ENCODE peak calls at places on chromosome 15, in five cellular contexts. J is HCT116, V is A549, C is GM12878, P is HepG2. Q is an unnamed sample.
A peak's percentile ranks its signal among the peaks of the same experiment; 100 is the strongest.

GRCh38 chr15:38885477-38885952 is 320.9 kb upstream of the RASGRP1 start:
- DNase-seq in P (no peak), J (no peak), V (peak; percentile 70), C (no peak), Q (no peak)

GRCh38 chr15:64858136-64858535 is 16.4 kb downstream of the PLEKHO2 start:
- DNase-seq in P (no peak), J (no peak), V (no peak), C (no peak), Q (peak; percentile 49)

GRCh38 chr15:82624008-82624407 is 23.2 kb downstream of the CPEB1 start:
- DNase-seq in V (no peak), P (no peak), J (no peak), C (no peak), Q (no peak)

GRCh38 chr15:74790080-74790916 is 8.4 kb downstream of the CSK start:
- DNase-seq in V (no peak), J (no peak), P (no peak), C (no peak), Q (peak; percentile 94)

GRCh38 chr15:44713006-44713966 is 2.0 kb downstream of the B2M start:
- DNase-seq in C (no peak), P (peak; percentile 27), J (no peak), V (peak; percentile 60), Q (peak; percentile 52)

GRCh38 chr15:63363292-63363691 is 18.4 kb downstream of the CA12 start:
- DNase-seq in C (no peak), J (no peak), P (no peak), V (no peak), Q (no peak)

GRCh38 chr15:63156708-63157065 is 590 bp downstream of the RPS27L start:
- DNase-seq in J (no peak), C (no peak), V (peak; percentile 44), P (peak; percentile 25), Q (peak; percentile 58)

GRCh38 chr15:85296615-85297402 is 83.6 kb upstream of the AKAP13 start:
- DNase-seq in P (peak; percentile 75), V (peak; percentile 86), J (peak; percentile 77), C (peak; percentile 68), Q (peak; percentile 86)

GRCh38 chr15:90234519-90234988 is 545 bp downstream of the GDPGP1 start:
- DNase-seq in P (peak; percentile 24), V (no peak), J (no peak), C (no peak), Q (no peak)

GRCh38 chr15:63019539-63020109 is 22.9 kb upstream of the TPM1 start:
- DNase-seq in V (peak; percentile 85), P (peak; percentile 50), J (peak; percentile 78), C (no peak), Q (no peak)

GRCh38 chr15:40410476-40410875 is 4.9 kb downstream of the IVD start:
- DNase-seq in C (no peak), J (no peak), P (no peak), V (no peak), Q (no peak)

GRCh38 chr15:75508741-75509532 is 57.4 kb upstream of the SIN3A start:
- DNase-seq in C (no peak), J (peak; percentile 32), V (peak; percentile 70), P (peak; percentile 23), Q (peak; percentile 57)

GRCh38 chr15:72340366-72340765 is 20.4 kb upstream of the CELF6 start:
- DNase-seq in V (peak; percentile 23), J (no peak), C (no peak), P (no peak), Q (no peak)

GRCh38 chr15:31477851-31478250 is 151.2 kb downstream of the KLF13 start:
- DNase-seq in P (no peak), J (no peak), V (no peak), C (no peak), Q (no peak)

GRCh38 chr15:90957791-90958190 is 3.1 kb downstream of the RCCD1 start:
- DNase-seq in C (no peak), J (no peak), P (no peak), V (no peak), Q (no peak)

GRCh38 chr15:69855601-69856000 is 242.1 kb downstream of the TLE3 start:
- DNase-seq in P (no peak), V (no peak), C (no peak), J (no peak), Q (peak; percentile 24)

GRCh38 chr15:80242802-80243201 is 9.2 kb downstream of the CTXND1 start:
- DNase-seq in P (no peak), J (no peak), C (no peak), V (no peak), Q (no peak)

GRCh38 chr15:81199031-81199779 is 2.5 kb downstream of the IL16 start:
- DNase-seq in P (no peak), J (no peak), C (no peak), V (no peak), Q (no peak)

GRCh38 chr15:31347067-31347975 is 20.7 kb downstream of the KLF13 start:
- DNase-seq in J (no peak), V (no peak), C (no peak), P (no peak), Q (no peak)

GRCh38 chr15:31381801-31382692 is 55.4 kb downstream of the KLF13 start:
- DNase-seq in V (no peak), J (no peak), P (no peak), C (no peak), Q (no peak)

GRCh38 chr15:68524753-68525584 is 53.8 kb upstream of the CORO2B start:
- DNase-seq in V (no peak), J (no peak), P (no peak), C (no peak), Q (no peak)

GRCh38 chr15:94306700-94307650 is 75.6 kb downstream of the MCTP2 start:
- DNase-seq in P (no peak), V (no peak), C (peak; percentile 78), J (no peak), Q (peak; percentile 51)

GRCh38 chr15:48702569-48703239 is 57.2 kb upstream of the FBN1 start:
- DNase-seq in J (no peak), C (no peak), V (no peak), P (no peak), Q (no peak)

GRCh38 chr15:28932361-28932760 is 46.6 kb downstream of the APBA2 start:
- DNase-seq in C (no peak), V (no peak), P (no peak), J (no peak), Q (no peak)

GRCh38 chr15:95839367-95839782 is 491.1 kb upstream of the NR2F2 start:
- DNase-seq in J (no peak), C (peak; percentile 66), P (no peak), V (no peak), Q (no peak)

GRCh38 chr15:68508485-68509189 is 70.2 kb upstream of the CORO2B start:
- DNase-seq in C (no peak), V (no peak), J (no peak), P (no peak), Q (no peak)

GRCh38 chr15:29888651-29889050 is 66.4 kb upstream of the TJP1 start:
- DNase-seq in J (no peak), V (peak; percentile 14), C (no peak), P (no peak), Q (no peak)

GRCh38 chr15:46652256-46652655 is 1017.4 kb downstream of the SQOR start:
- DNase-seq in P (no peak), C (no peak), V (no peak), J (no peak), Q (no peak)

GRCh38 chr15:51757463-51757862 is 6.1 kb downstream of the TMOD2 start:
- DNase-seq in C (no peak), P (no peak), J (no peak), V (no peak), Q (no peak)

GRCh38 chr15:51758645-51759044 is 7.2 kb downstream of the TMOD2 start:
- DNase-seq in C (no peak), V (no peak), P (no peak), J (no peak), Q (no peak)

GRCh38 chr15:51760805-51761204 is 9.4 kb downstream of the TMOD2 start:
- DNase-seq in P (no peak), J (no peak), V (no peak), C (no peak), Q (peak; percentile 27)

GRCh38 chr15:51756482-51756881 is 5.1 kb downstream of the TMOD2 start:
- DNase-seq in C (no peak), V (no peak), P (no peak), J (no peak), Q (peak; percentile 75)

DNA sequence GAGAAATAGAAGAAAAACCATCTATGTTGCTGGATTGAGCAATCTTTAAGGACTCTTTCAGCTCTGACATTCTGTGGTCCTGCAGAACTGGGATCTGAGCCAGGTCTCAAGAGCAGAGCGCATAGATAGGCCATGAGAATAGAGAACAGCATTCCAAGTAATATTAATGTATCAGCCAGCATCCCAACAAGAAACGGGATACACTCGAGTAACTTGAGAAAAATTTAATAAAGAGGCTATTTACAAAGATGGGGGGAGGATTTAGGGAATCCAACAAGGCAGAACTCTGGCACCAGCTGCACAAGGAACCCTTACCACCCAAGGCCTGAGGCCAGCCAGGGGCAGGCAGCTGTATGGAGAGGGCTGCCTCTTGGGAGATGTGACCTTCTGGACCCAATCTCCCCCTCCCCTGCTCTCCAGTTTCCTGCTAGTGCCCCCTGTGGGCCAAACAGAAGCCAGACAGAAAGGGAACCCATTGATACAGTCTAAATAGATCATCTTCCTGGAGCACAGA is 8.2 kb downstream of the TMOD2 start:
- DNase-seq in J (no peak), V (no peak), C (no peak), P (peak; percentile 6), Q (peak; percentile 54)
- TF ChIP-seq MAX in J (no peak), V (no peak), C (no peak), P (no peak), Q (no peak)

GRCh38 chr15:78085928-78086327 is 6.4 kb upstream of the SH2D7 start:
- DNase-seq in P (no peak), C (no peak), V (no peak), J (no peak), Q (no peak)
- TF ChIP-seq POLR2A in P (no peak), C (no peak), V (no peak), J (no peak), Q (no peak)

GRCh38 chr15:93170320-93170719 is 81.3 kb upstream of the RGMA start:
- DNase-seq in J (no peak), C (no peak), V (no peak), P (no peak), Q (no peak)

GRCh38 chr15:93166675-93167074 is 77.7 kb upstream of the RGMA start:
- DNase-seq in P (no peak), C (no peak), J (no peak), V (no peak), Q (no peak)

GRCh38 chr15:93171476-93171875 is 82.5 kb upstream of the RGMA start:
- DNase-seq in C (no peak), P (no peak), J (no peak), V (no peak), Q (no peak)

GRCh38 chr15:93167291-93167690 is 78.3 kb upstream of the RGMA start:
- DNase-seq in J (no peak), V (no peak), P (no peak), C (no peak), Q (no peak)

DNA sequence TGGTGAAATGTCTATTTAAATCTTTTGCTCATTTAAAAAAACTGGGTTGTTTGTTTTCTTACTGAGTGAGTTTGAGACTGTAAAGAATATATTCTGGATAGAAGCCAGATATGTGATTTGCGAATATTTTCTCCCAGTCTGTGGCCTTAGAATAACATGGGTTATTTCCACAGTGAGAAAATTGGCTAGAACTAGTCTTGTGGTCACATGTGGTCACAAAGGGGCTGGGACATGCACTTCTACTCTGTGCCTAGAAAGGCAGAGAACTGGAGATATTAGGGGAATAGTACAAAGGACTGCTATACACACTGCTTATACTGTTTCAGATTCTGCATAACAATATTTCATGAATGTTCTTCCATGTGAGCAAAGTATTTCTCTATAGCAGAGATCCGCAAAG is 79.9 kb upstream of the RGMA start:
- DNase-seq in J (no peak), C (no peak), V (no peak), P (no peak), Q (no peak)
- TF ChIP-seq MAX in J (no peak), C (no peak), V (no peak), P (no peak), Q (no peak)

GRCh38 chr15:58331903-58332675 is 99.7 kb upstream of the LIPC start:
- DNase-seq in V (peak; percentile 100), J (peak; percentile 93), P (peak; percentile 92), C (peak; percentile 82), Q (peak; percentile 98)
- TF ChIP-seq POLR2A in V (peak; percentile 28), J (peak; percentile 57), P (peak; percentile 91), C (peak; percentile 76), Q (peak; percentile 85)